ENCODE peak calls at places on chromosomes 2 and 18, in eight cellular contexts. F is CD4-positive, alpha-beta T cell; G is GM10248; H is GM13977; Q is OCI-LY7; K is dorsolateral prefrontal cortex; Z is psoas muscle; C is K562. X is an unnamed sample.

GRCh38 chr18:55489742-55490055 is 98.3 kb downstream of the TCF4 start:
- DNase-seq in F (no peak), G (peak; percentile 18), H (peak; percentile 30), Q (peak; percentile 48), K (no peak), Z (no peak), C (no peak), X (no peak)

GRCh38 chr18:55319517-55319905 is 268.5 kb downstream of the TCF4 start:
- DNase-seq in F (no peak), G (no peak), H (no peak), Q (no peak), K (no peak), Z (no peak), C (no peak), X (no peak)

GRCh38 chr2:231413921-231414476 is 18.5 kb downstream of the B3GNT7 start:
- DNase-seq in F (no peak), G (no peak), H (no peak), Q (no peak), K (no peak), Z (no peak), C (no peak), X (no peak)

GRCh38 chr2:24429711-24430110 is 61.3 kb upstream of the NCOA1 start:
- DNase-seq in F (no peak), G (no peak), H (no peak), Q (no peak), K (no peak), Z (no peak), C (no peak), X (no peak)

GRCh38 chr2:97935719-97936161 is 60.0 kb downstream of the TMEM131 start:
- DNase-seq in F (no peak), G (no peak), H (no peak), Q (peak; percentile 44), K (no peak), Z (no peak), C (peak; percentile 40), X (no peak)

GRCh38 chr18:14919666-14920065 is 171.7 kb downstream of the ANKRD30B start:
- DNase-seq in F (no peak), G (no peak), H (no peak), Q (no peak), K (no peak), Z (no peak), C (no peak), X (no peak)

GRCh38 chr2:73257425-73258125 is 23.5 kb downstream of the CCT7 start:
- DNase-seq in F (no peak), G (no peak), H (no peak), Q (no peak), K (no peak), Z (peak; percentile 64), C (peak; percentile 47), X (no peak)

GRCh38 chr2:149039213-149039724 is 770 bp downstream of the LYPD6B start:
- DNase-seq in F (no peak), G (no peak), H (no peak), Q (no peak), K (no peak), Z (no peak), C (no peak), X (no peak)

GRCh38 chr2:239738159-239738558 is 287.0 kb downstream of the NDUFA10 start:
- DNase-seq in F (no peak), G (no peak), H (no peak), Q (no peak), K (no peak), Z (no peak), C (no peak), X (no peak)

GRCh38 chr2:239735829-239736357 is 289.2 kb downstream of the NDUFA10 start:
- DNase-seq in F (no peak), G (no peak), H (no peak), Q (no peak), K (no peak), Z (peak; percentile 41), C (no peak), X (no peak)

GRCh38 chr2:239735131-239735828 is 289.9 kb downstream of the NDUFA10 start:
- DNase-seq in F (no peak), G (no peak), H (no peak), Q (no peak), K (peak; percentile 78), Z (peak; percentile 61), C (peak; percentile 15), X (no peak)

GRCh38 chr2:239737144-239737463 is 288.0 kb downstream of the NDUFA10 start:
- DNase-seq in F (no peak), G (no peak), H (no peak), Q (no peak), K (no peak), Z (peak; percentile 23), C (no peak), X (no peak)

DNA sequence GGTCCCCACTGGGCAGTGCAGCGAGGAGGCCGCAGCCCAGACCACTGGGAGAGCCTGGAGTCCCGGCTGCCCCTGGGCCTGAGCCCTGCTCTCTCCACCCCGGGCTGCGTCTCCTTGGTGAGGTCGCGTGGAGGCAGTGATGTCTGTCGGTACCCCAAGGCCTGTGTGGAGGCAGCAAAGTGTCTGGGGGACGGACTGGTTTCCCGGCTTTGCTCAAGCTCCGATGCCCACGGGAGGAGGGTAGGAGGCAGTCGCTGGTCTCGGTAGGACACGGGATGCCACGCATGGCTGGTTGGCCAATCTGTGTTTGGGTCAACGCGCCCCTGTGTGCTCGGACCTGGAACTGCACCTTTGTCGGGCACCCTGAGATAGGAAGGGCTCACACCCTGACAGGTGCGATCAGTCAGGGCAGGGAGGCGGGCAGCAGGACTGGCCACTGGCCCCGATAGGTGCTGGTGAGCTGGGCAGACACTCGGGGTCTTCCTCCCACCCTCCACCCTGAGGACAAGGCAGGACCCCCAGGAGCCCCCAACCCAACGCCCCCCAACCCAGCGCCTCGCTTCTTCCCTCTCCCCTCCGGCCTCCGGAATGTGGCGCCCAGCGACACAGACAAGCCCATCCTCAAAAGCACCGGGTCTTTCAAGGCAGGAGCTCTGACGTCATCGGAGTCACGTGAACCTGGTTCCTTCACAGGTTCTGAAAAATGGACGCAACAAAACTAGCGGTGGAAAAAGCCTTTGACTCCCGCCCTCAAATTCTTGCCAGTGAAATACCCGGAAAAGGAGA is 288.6 kb downstream of the NDUFA10 start:
- DNase-seq in F (no peak), G (no peak), H (no peak), Q (no peak), K (no peak), Z (peak; percentile 44), C (no peak), X (no peak)
- TF ChIP-seq CTCF in F (no peak), G (no peak), H (no peak), Q (no peak), K (no peak), Z (no peak), C (no peak), X (peak; percentile 24)

GRCh38 chr2:205680903-205681302 is 1.4 kb upstream of the NRP2 start:
- DNase-seq in F (no peak), G (no peak), H (no peak), Q (no peak), K (no peak), Z (no peak), C (no peak), X (no peak)

GRCh38 chr2:205678743-205679142 is 3.6 kb upstream of the NRP2 start:
- DNase-seq in F (no peak), G (no peak), H (no peak), Q (no peak), K (no peak), Z (no peak), C (no peak), X (no peak)

GRCh38 chr2:205681836-205682238 is 464 bp upstream of the NRP2 start:
- DNase-seq in F (no peak), G (no peak), H (peak; percentile 54), Q (peak; percentile 67), K (no peak), Z (no peak), C (no peak), X (no peak)

GRCh38 chr2:205679410-205680009 is 2.8 kb upstream of the NRP2 start:
- DNase-seq in F (no peak), G (no peak), H (no peak), Q (no peak), K (no peak), Z (no peak), C (no peak), X (no peak)

GRCh38 chr2:205680067-205680466 is 2.2 kb upstream of the NRP2 start:
- DNase-seq in F (no peak), G (peak; percentile 56), H (peak; percentile 62), Q (peak; percentile 88), K (no peak), Z (no peak), C (peak; percentile 48), X (peak; percentile 54)
- TF ChIP-seq CTCF in F (peak; percentile 60), G (peak; percentile 69), H (peak; percentile 72), Q (peak; percentile 92), K (peak; percentile 59), Z (peak; percentile 51), C (peak; percentile 51), X (peak; percentile 81)

DNA sequence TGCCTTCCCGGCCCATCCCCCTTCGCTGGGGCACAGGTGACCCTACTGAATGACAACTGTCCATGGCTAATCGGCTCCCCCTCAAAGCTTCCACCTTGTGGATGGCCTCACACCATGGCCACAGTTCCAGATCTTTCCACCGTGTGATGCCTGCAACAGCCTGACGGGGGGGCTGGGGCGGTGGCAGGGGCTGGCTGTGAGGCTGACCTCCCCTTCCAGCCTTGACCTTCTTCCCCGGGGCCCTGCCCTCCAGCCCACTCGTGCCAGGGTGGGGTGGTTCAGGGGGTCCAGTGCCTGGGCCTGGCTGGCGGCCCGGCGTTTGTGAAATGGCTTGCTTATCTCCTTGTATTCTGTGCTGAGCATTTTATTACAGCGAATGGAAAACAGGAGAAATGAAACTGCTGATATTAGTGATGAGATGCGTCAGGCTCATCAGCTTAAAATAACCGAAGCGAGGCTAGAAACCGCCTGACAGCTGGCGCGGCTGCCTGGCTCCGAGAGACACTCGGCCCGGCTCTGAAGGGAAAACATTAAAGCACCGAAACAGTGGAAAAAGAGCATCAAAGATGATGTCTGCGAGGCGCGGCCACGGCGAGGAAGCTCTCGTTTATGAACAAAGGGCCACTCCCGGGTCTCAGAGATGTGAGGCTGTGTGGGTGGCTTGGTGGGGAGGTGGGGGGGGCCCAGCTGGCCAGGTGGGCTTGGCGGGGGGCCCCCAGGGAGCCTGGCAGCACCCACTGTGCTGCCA is 916 bp upstream of the PDCD1 start:
- DNase-seq in F (peak; percentile 50), G (peak; percentile 87), H (peak; percentile 92), Q (no peak), K (peak; percentile 53), Z (peak; percentile 74), C (peak; percentile 71), X (peak; percentile 13)
- TF ChIP-seq CTCF in F (no peak), G (peak; percentile 6), H (no peak), Q (peak; percentile 46), K (no peak), Z (no peak), C (peak; percentile 41), X (no peak)

GRCh38 chr2:64455545-64455944 is 1.6 kb downstream of the LGALSL start:
- DNase-seq in F (no peak), G (no peak), H (no peak), Q (no peak), K (no peak), Z (no peak), C (no peak), X (no peak)

GRCh38 chr2:64454316-64455030 is 511 bp downstream of the LGALSL start:
- DNase-seq in F (peak; percentile 54), G (peak; percentile 82), H (peak; percentile 90), Q (peak; percentile 75), K (peak; percentile 68), Z (peak; percentile 81), C (peak; percentile 63), X (peak; percentile 56)

GRCh38 chr2:64456298-64456697 is 2.3 kb downstream of the LGALSL start:
- DNase-seq in F (no peak), G (no peak), H (no peak), Q (no peak), K (no peak), Z (no peak), C (no peak), X (no peak)

GRCh38 chr2:64453710-64454315 is at the start of gene LGALSL:
- DNase-seq in F (no peak), G (peak; percentile 90), H (peak; percentile 91), Q (peak; percentile 51), K (peak; percentile 80), Z (peak; percentile 81), C (peak; percentile 62), X (peak; percentile 66)

DNA sequence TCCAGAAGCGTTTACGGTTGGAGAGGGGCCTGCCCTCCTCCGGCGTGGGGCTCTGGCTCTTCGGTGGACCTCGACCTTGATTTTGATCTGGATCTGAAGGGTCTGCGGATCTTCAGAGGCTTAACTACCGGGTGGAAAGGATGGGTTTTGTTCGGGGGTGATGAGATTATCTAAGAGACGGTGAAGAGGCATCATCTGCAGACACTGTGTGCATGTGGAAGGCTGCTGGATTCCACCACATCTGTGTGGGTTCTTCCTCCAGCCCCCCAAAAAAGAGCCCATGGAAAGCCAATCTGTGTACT is 1.0 kb downstream of the LGALSL start:
- DNase-seq in F (no peak), G (no peak), H (peak; percentile 21), Q (no peak), K (no peak), Z (no peak), C (no peak), X (no peak)
- TF ChIP-seq CTCF in F (no peak), G (no peak), H (no peak), Q (no peak), K (no peak), Z (no peak), C (no peak), X (no peak)